ENCODE peak calls at places on chromosomes 1 and 21, in six cellular contexts. One of them, this sample, is unnamed.

GRCh38 chr1:22641906-22642636 is 1.4 kb upstream of the C1QC start:
- DNase-seq in progenitor cell of endocrine pancreas: peak; percentile 79
- DNase-seq in astrocyte of the spinal cord: peak; percentile 24
- DNase-seq in NCI-H1694: peak; percentile 28
- DNase-seq in ecto neural progenitor cell: peak; percentile 89
- DNase-seq in sigmoid colon: peak; percentile 88
- DNase-seq in this sample: peak; percentile 78

GRCh38 chr1:234874291-234875288 is 254.0 kb downstream of the TOMM20 start:
- DNase-seq in ecto neural progenitor cell: no peak
- DNase-seq in NCI-H1694: no peak
- DNase-seq in sigmoid colon: peak; percentile 52
- DNase-seq in astrocyte of the spinal cord: no peak
- DNase-seq in progenitor cell of endocrine pancreas: no peak
- DNase-seq in this sample: peak; percentile 45

GRCh38 chr1:1134300-1134961 is 18.5 kb upstream of the C1orf159 start:
- DNase-seq in ecto neural progenitor cell: no peak
- DNase-seq in progenitor cell of endocrine pancreas: no peak
- DNase-seq in sigmoid colon: no peak
- DNase-seq in NCI-H1694: no peak
- DNase-seq in astrocyte of the spinal cord: no peak
- DNase-seq in this sample: no peak

GRCh38 chr1:224939844-224940425 is 10.5 kb downstream of the DNAH14 start:
- DNase-seq in progenitor cell of endocrine pancreas: no peak
- DNase-seq in sigmoid colon: no peak
- DNase-seq in ecto neural progenitor cell: no peak
- DNase-seq in NCI-H1694: no peak
- DNase-seq in astrocyte of the spinal cord: peak; percentile 7
- DNase-seq in this sample: no peak

GRCh38 chr1:22284236-22284635 is 141.3 kb upstream of the WNT4 start:
- DNase-seq in progenitor cell of endocrine pancreas: no peak
- DNase-seq in astrocyte of the spinal cord: no peak
- DNase-seq in ecto neural progenitor cell: no peak
- DNase-seq in NCI-H1694: no peak
- DNase-seq in sigmoid colon: no peak
- DNase-seq in this sample: no peak

GRCh38 chr1:78722947-78723346 is 73.3 kb downstream of the IFI44 start:
- DNase-seq in sigmoid colon: no peak
- DNase-seq in ecto neural progenitor cell: no peak
- DNase-seq in progenitor cell of endocrine pancreas: no peak
- DNase-seq in astrocyte of the spinal cord: peak; percentile 25
- DNase-seq in NCI-H1694: no peak
- DNase-seq in this sample: no peak

GRCh38 chr1:179709841-179710329 is 33.2 kb upstream of the FAM163A start:
- DNase-seq in astrocyte of the spinal cord: peak; percentile 42
- DNase-seq in NCI-H1694: no peak
- DNase-seq in progenitor cell of endocrine pancreas: no peak
- DNase-seq in sigmoid colon: no peak
- DNase-seq in ecto neural progenitor cell: no peak
- DNase-seq in this sample: peak; percentile 49

GRCh38 chr1:58156124-58156468 is 390.4 kb downstream of the OMA1 start:
- DNase-seq in NCI-H1694: no peak
- DNase-seq in ecto neural progenitor cell: no peak
- DNase-seq in sigmoid colon: no peak
- DNase-seq in astrocyte of the spinal cord: no peak
- DNase-seq in progenitor cell of endocrine pancreas: no peak
- DNase-seq in this sample: no peak

GRCh38 chr1:112083487-112083886 is 94.0 kb upstream of the KCND3 start:
- DNase-seq in astrocyte of the spinal cord: peak; percentile 2
- DNase-seq in sigmoid colon: no peak
- DNase-seq in NCI-H1694: no peak
- DNase-seq in ecto neural progenitor cell: no peak
- DNase-seq in progenitor cell of endocrine pancreas: no peak
- DNase-seq in this sample: no peak

GRCh38 chr1:156726549-156727226 is 1.6 kb upstream of the METTL25B start:
- DNase-seq in progenitor cell of endocrine pancreas: no peak
- DNase-seq in NCI-H1694: peak; percentile 63
- DNase-seq in ecto neural progenitor cell: peak; percentile 70
- DNase-seq in sigmoid colon: no peak
- DNase-seq in astrocyte of the spinal cord: peak; percentile 60
- DNase-seq in this sample: peak; percentile 74

GRCh38 chr1:60173006-60173405 is 99.4 kb upstream of the C1orf87 start:
- DNase-seq in ecto neural progenitor cell: no peak
- DNase-seq in astrocyte of the spinal cord: no peak
- DNase-seq in sigmoid colon: no peak
- DNase-seq in progenitor cell of endocrine pancreas: no peak
- DNase-seq in NCI-H1694: no peak
- DNase-seq in this sample: no peak

GRCh38 chr1:20078166-20078565 is 8.2 kb downstream of the PLA2G5 start:
- DNase-seq in sigmoid colon: no peak
- DNase-seq in progenitor cell of endocrine pancreas: no peak
- DNase-seq in NCI-H1694: no peak
- DNase-seq in ecto neural progenitor cell: no peak
- DNase-seq in astrocyte of the spinal cord: no peak
- DNase-seq in this sample: no peak

GRCh38 chr1:24955161-24955560 is 25.1 kb upstream of the RUNX3 start:
- DNase-seq in astrocyte of the spinal cord: peak; percentile 62
- DNase-seq in sigmoid colon: no peak
- DNase-seq in ecto neural progenitor cell: no peak
- DNase-seq in progenitor cell of endocrine pancreas: no peak
- DNase-seq in NCI-H1694: no peak
- DNase-seq in this sample: peak; percentile 87

GRCh38 chr21:14918542-14918941 is 146.3 kb downstream of the NRIP1 start:
- DNase-seq in sigmoid colon: no peak
- DNase-seq in progenitor cell of endocrine pancreas: no peak
- DNase-seq in astrocyte of the spinal cord: no peak
- DNase-seq in ecto neural progenitor cell: no peak
- DNase-seq in NCI-H1694: no peak
- DNase-seq in this sample: no peak

GRCh38 chr21:42195378-42196031 is 23.4 kb upstream of the ABCG1 start:
- DNase-seq in sigmoid colon: no peak
- DNase-seq in astrocyte of the spinal cord: peak; percentile 79
- DNase-seq in ecto neural progenitor cell: peak; percentile 29
- DNase-seq in NCI-H1694: no peak
- DNase-seq in progenitor cell of endocrine pancreas: no peak
- DNase-seq in this sample: peak; percentile 51